ENCODE peak calls at places on chromosomes 1 and 21, in five cellular contexts. One of them, this sample, is unnamed.

GRCh38 chr1:197320991-197321531 is 53.0 kb downstream of the CRB1 start:
- DNase-seq in tibial nerve: no peak
- DNase-seq in vagina: no peak
- DNase-seq in omental fat pad: no peak
- DNase-seq in foreskin fibroblast: peak
- DNase-seq in this sample: no peak

GRCh38 chr1:232686346-232686745 is 56.4 kb upstream of the SIPA1L2 start:
- DNase-seq in tibial nerve: no peak
- DNase-seq in vagina: no peak
- DNase-seq in foreskin fibroblast: no peak
- DNase-seq in omental fat pad: no peak
- DNase-seq in this sample: no peak

GRCh38 chr1:156848461-156849150 is 10.3 kb downstream of the INSRR start:
- DNase-seq in vagina: no peak
- DNase-seq in omental fat pad: no peak
- DNase-seq in tibial nerve: no peak
- DNase-seq in foreskin fibroblast: no peak
- DNase-seq in this sample: no peak

GRCh38 chr1:206912445-206913095 is 9.2 kb downstream of the FCMR start:
- DNase-seq in foreskin fibroblast: peak
- DNase-seq in tibial nerve: peak
- DNase-seq in omental fat pad: no peak
- DNase-seq in vagina: no peak
- DNase-seq in this sample: peak

GRCh38 chr1:8267307-8267706 is 50.6 kb upstream of the SLC45A1 start:
- DNase-seq in tibial nerve: no peak
- DNase-seq in omental fat pad: no peak
- DNase-seq in foreskin fibroblast: no peak
- DNase-seq in vagina: no peak
- DNase-seq in this sample: no peak

GRCh38 chr1:76425104-76425842 is 350.7 kb downstream of the ST6GALNAC3 start:
- DNase-seq in foreskin fibroblast: no peak
- DNase-seq in vagina: no peak
- DNase-seq in tibial nerve: no peak
- DNase-seq in omental fat pad: no peak
- DNase-seq in this sample: no peak

GRCh38 chr1:175618559-175618958 is 124.8 kb downstream of the TNR start:
- DNase-seq in foreskin fibroblast: no peak
- DNase-seq in tibial nerve: no peak
- DNase-seq in omental fat pad: no peak
- DNase-seq in vagina: no peak
- DNase-seq in this sample: no peak

GRCh38 chr1:61853545-61853944 is 111.3 kb downstream of the PATJ start:
- DNase-seq in tibial nerve: no peak
- DNase-seq in foreskin fibroblast: peak
- DNase-seq in omental fat pad: no peak
- DNase-seq in vagina: no peak
- DNase-seq in this sample: no peak

GRCh38 chr1:148334339-148335130 is 148.6 kb downstream of the PPIAL4G start:
- DNase-seq in foreskin fibroblast: peak
- DNase-seq in omental fat pad: peak
- DNase-seq in tibial nerve: peak
- DNase-seq in vagina: no peak
- DNase-seq in this sample: no peak

GRCh38 chr21:44423312-44423821 is 31.9 kb upstream of the LRRC3 start:
- DNase-seq in omental fat pad: no peak
- DNase-seq in foreskin fibroblast: no peak
- DNase-seq in vagina: no peak
- DNase-seq in tibial nerve: no peak
- DNase-seq in this sample: no peak

GRCh38 chr21:41885341-41886024 is 6.3 kb upstream of the PRDM15 start:
- DNase-seq in tibial nerve: no peak
- DNase-seq in vagina: no peak
- DNase-seq in omental fat pad: no peak
- DNase-seq in foreskin fibroblast: no peak
- DNase-seq in this sample: no peak
- TF ChIP-seq CTCF in tibial nerve: no peak
- TF ChIP-seq CTCF in vagina: no peak
- TF ChIP-seq CTCF in omental fat pad: no peak
- TF ChIP-seq CTCF in foreskin fibroblast: no peak
- TF ChIP-seq CTCF in this sample: no peak

GRCh38 chr1:150160964-150161626 is 11.4 kb downstream of the PLEKHO1 start:
- DNase-seq in foreskin fibroblast: no peak
- DNase-seq in omental fat pad: no peak
- DNase-seq in tibial nerve: no peak
- DNase-seq in vagina: no peak
- DNase-seq in this sample: no peak

GRCh38 chr1:150164224-150164623 is 14.5 kb downstream of the PLEKHO1 start:
- DNase-seq in tibial nerve: no peak
- DNase-seq in foreskin fibroblast: no peak
- DNase-seq in omental fat pad: no peak
- DNase-seq in vagina: no peak
- DNase-seq in this sample: no peak

GRCh38 chr1:150162862-150163706 is 13.4 kb downstream of the PLEKHO1 start:
- DNase-seq in tibial nerve: peak
- DNase-seq in foreskin fibroblast: peak
- DNase-seq in vagina: no peak
- DNase-seq in omental fat pad: peak
- DNase-seq in this sample: no peak

GRCh38 chr1:150162582-150162861 is 12.8 kb downstream of the PLEKHO1 start:
- DNase-seq in foreskin fibroblast: no peak
- DNase-seq in vagina: no peak
- DNase-seq in tibial nerve: no peak
- DNase-seq in omental fat pad: no peak
- DNase-seq in this sample: no peak

GRCh38 chr1:150161747-150162581 is 12.2 kb downstream of the PLEKHO1 start:
- DNase-seq in omental fat pad: no peak
- DNase-seq in foreskin fibroblast: no peak
- DNase-seq in vagina: no peak
- DNase-seq in tibial nerve: no peak
- DNase-seq in this sample: no peak
- TF ChIP-seq CTCF in omental fat pad: no peak
- TF ChIP-seq CTCF in foreskin fibroblast: no peak
- TF ChIP-seq CTCF in vagina: no peak
- TF ChIP-seq CTCF in tibial nerve: no peak
- TF ChIP-seq CTCF in this sample: no peak

GRCh38 chr1:41507152-41507720 is 22.8 kb upstream of the EDN2 start:
- DNase-seq in foreskin fibroblast: no peak
- DNase-seq in omental fat pad: no peak
- DNase-seq in tibial nerve: no peak
- DNase-seq in vagina: no peak
- DNase-seq in this sample: no peak
- TF ChIP-seq CTCF in foreskin fibroblast: no peak
- TF ChIP-seq CTCF in omental fat pad: no peak
- TF ChIP-seq CTCF in tibial nerve: no peak
- TF ChIP-seq CTCF in vagina: no peak
- TF ChIP-seq CTCF in this sample: no peak

GRCh38 chr1:91559046-91559750 is 58.5 kb downstream of the CDC7 start:
- DNase-seq in tibial nerve: no peak
- DNase-seq in omental fat pad: no peak
- DNase-seq in foreskin fibroblast: no peak
- DNase-seq in vagina: no peak
- DNase-seq in this sample: no peak
- TF ChIP-seq CTCF in tibial nerve: no peak
- TF ChIP-seq CTCF in omental fat pad: no peak
- TF ChIP-seq CTCF in foreskin fibroblast: no peak
- TF ChIP-seq CTCF in vagina: no peak
- TF ChIP-seq CTCF in this sample: no peak

GRCh38 chr1:109640285-109640865 is 15.5 kb upstream of the GSTM4 start:
- DNase-seq in omental fat pad: peak
- DNase-seq in foreskin fibroblast: no peak
- DNase-seq in tibial nerve: peak
- DNase-seq in vagina: peak
- DNase-seq in this sample: no peak

GRCh38 chr1:109642610-109643009 is 13.3 kb upstream of the GSTM4 start:
- DNase-seq in omental fat pad: no peak
- DNase-seq in foreskin fibroblast: no peak
- DNase-seq in vagina: no peak
- DNase-seq in tibial nerve: no peak
- DNase-seq in this sample: no peak

GRCh38 chr1:109639841-109640184 is 16.1 kb upstream of the GSTM4 start:
- DNase-seq in omental fat pad: no peak
- DNase-seq in tibial nerve: no peak
- DNase-seq in vagina: peak
- DNase-seq in foreskin fibroblast: no peak
- DNase-seq in this sample: no peak

GRCh38 chr1:109639063-109639840 is 16.6 kb upstream of the GSTM4 start:
- DNase-seq in vagina: peak
- DNase-seq in tibial nerve: no peak
- DNase-seq in foreskin fibroblast: no peak
- DNase-seq in omental fat pad: no peak
- DNase-seq in this sample: no peak

GRCh38 chr1:109641341-109641740 is 14.6 kb upstream of the GSTM4 start:
- DNase-seq in tibial nerve: no peak
- DNase-seq in vagina: no peak
- DNase-seq in foreskin fibroblast: no peak
- DNase-seq in omental fat pad: no peak
- DNase-seq in this sample: no peak
- TF ChIP-seq CTCF in tibial nerve: no peak
- TF ChIP-seq CTCF in vagina: no peak
- TF ChIP-seq CTCF in foreskin fibroblast: no peak
- TF ChIP-seq CTCF in omental fat pad: no peak
- TF ChIP-seq CTCF in this sample: no peak

DNA sequence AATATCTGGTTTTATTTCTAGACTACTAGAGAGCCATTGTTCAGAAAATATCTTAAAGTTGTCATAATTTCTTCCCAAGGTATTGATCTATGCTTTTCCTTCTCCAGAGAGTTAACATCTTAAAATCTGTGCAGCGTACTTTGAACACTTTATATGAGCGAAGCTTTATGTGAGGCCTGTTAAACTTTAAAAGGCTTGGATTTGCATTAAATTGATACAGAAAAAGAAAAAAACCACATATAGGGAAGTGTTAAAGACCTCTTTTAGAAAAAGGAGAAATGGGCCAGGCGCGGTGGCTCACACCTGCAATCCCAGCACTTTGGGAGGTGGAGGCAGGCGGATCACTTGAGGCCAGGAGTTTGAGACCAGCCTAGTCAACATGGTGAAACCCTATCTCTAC is 59.2 kb upstream of the MORC3 start:
- DNase-seq in omental fat pad: no peak
- DNase-seq in tibial nerve: no peak
- DNase-seq in foreskin fibroblast: no peak
- DNase-seq in vagina: no peak
- DNase-seq in this sample: no peak
- TF ChIP-seq CTCF in omental fat pad: no peak
- TF ChIP-seq CTCF in tibial nerve: peak
- TF ChIP-seq CTCF in foreskin fibroblast: no peak
- TF ChIP-seq CTCF in vagina: no peak
- TF ChIP-seq CTCF in this sample: no peak

This sample was measured in D721Med.